ENCODE peak calls at places on chromosomes 16 and 17, in eight cellular contexts. Z is mammary epithelial cell, J is progenitor cell of endocrine pancreas, X is IMR-90, V is upper lobe of right lung, A is tibial artery, D is prostate gland, L is thoracic aorta. C is an unnamed sample.

GRCh38 chr16:69340095-69340644 is 598 bp downstream of the NIP7 start:
- DNase-seq in J (no peak), D (no peak), V (no peak), X (peak), A (no peak), Z (peak), L (no peak), C (peak)

GRCh38 chr16:27326738-27327585 is 13.2 kb downstream of the IL4R start:
- DNase-seq in A (peak), D (peak), X (peak), V (peak), J (no peak), Z (peak), L (peak), C (peak)

GRCh38 chr17:8873801-8874715 is 6.6 kb upstream of the PIK3R6 start:
- DNase-seq in V (no peak), A (no peak), L (no peak), X (no peak), Z (no peak), D (no peak), J (no peak), C (no peak)

GRCh38 chr17:3921853-3922319 is 5.6 kb upstream of the P2RX1 start:
- DNase-seq in V (no peak), L (no peak), Z (no peak), A (no peak), D (no peak), J (no peak), X (no peak), C (no peak)

GRCh38 chr17:17782425-17783120 is 54.2 kb downstream of the SREBF1 start:
- DNase-seq in X (no peak), Z (no peak), J (peak), L (no peak), V (no peak), A (no peak), D (no peak), C (no peak)

GRCh38 chr16:4380131-4381063 is 8.7 kb downstream of the VASN start:
- DNase-seq in A (no peak), D (no peak), J (no peak), Z (no peak), X (no peak), V (no peak), L (no peak), C (no peak)

GRCh38 chr17:2195729-2196128 is 107.9 kb downstream of the SMG6 start:
- DNase-seq in J (no peak), X (no peak), Z (peak), V (no peak), L (no peak), A (no peak), D (no peak), C (no peak)

GRCh38 chr17:75855310-75856061 is at the start of gene WBP2:
- DNase-seq in L (peak), V (peak), A (peak), Z (peak), X (peak), D (peak), J (peak), C (peak)

GRCh38 chr17:6374761-6375312 is 60.1 kb downstream of the AIPL1 start:
- DNase-seq in V (no peak), D (no peak), J (no peak), X (peak), L (no peak), A (no peak), Z (peak), C (no peak)

GRCh38 chr17:4110152-4110551 is 32.7 kb downstream of the ZZEF1 start:
- DNase-seq in V (no peak), X (peak), J (no peak), Z (peak), L (no peak), A (no peak), D (no peak), C (no peak)

GRCh38 chr16:4376126-4376819 is 4.6 kb downstream of the VASN start:
- DNase-seq in L (peak), X (peak), D (peak), A (peak), V (peak), Z (no peak), J (no peak), C (no peak)

GRCh38 chr17:77141846-77142449 is 1.2 kb downstream of the SEC14L1 start:
- DNase-seq in V (no peak), D (no peak), Z (no peak), J (no peak), A (no peak), X (no peak), L (no peak), C (no peak)

GRCh38 chr16:56871172-56871593 is 6.2 kb downstream of the SLC12A3 start:
- DNase-seq in Z (peak), J (no peak), V (no peak), X (peak), L (no peak), A (no peak), D (peak), C (no peak)

GRCh38 chr17:62713096-62713870 is 85.8 kb downstream of the MRC2 start:
- DNase-seq in D (no peak), A (no peak), J (no peak), X (no peak), Z (no peak), V (no peak), L (no peak), C (no peak)

GRCh38 chr17:62876063-62876462 is 67.9 kb upstream of the MARCHF10 start:
- DNase-seq in J (no peak), D (no peak), L (no peak), V (no peak), X (peak), Z (peak), A (no peak), C (no peak)

GRCh38 chr16:52570495-52571091 is 23.6 kb upstream of the TOX3 start:
- DNase-seq in Z (no peak), J (no peak), L (no peak), V (no peak), X (no peak), A (no peak), D (no peak), C (no peak)

DNA sequence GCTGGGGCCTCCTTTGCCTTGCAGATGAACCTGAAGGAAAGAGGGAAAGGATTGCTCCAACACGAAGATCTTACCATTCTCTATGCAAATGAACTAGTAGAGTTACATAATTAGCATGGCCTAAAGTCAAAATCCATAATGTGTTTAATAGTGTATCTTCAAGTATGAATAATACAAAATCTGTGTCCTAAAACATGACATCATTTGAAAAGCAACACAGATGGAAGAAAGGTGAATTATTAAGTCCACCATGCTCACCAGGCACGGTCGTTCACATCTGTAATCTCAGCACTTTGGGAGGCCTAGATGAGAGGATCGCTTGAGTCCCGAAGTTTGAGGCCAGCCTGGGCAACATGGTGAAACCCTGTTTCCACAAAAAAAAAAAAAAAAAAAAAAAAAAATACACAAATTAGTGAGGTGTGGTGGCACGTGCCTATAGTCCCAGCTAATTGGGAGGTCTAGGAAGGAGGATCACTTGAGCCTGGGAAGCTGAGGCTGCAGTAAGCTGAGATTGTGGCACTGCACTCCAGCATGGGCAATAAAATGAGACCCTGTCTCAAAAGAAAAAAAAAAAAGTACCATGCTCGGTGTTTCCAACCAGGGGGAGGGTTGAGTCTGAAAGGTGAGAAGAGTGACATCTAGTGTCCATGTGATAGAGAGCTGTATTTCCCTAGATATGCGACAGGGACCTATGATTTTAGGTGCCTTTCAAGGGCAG is 6.4 kb downstream of the VWA3A start:
- DNase-seq in D (no peak), X (peak), J (no peak), Z (peak), L (no peak), A (no peak), V (no peak), C (no peak)
- TF ChIP-seq CTCF in D (no peak), X (peak), J (peak), Z (peak), L (peak), A (peak), V (peak), C (peak)

DNA sequence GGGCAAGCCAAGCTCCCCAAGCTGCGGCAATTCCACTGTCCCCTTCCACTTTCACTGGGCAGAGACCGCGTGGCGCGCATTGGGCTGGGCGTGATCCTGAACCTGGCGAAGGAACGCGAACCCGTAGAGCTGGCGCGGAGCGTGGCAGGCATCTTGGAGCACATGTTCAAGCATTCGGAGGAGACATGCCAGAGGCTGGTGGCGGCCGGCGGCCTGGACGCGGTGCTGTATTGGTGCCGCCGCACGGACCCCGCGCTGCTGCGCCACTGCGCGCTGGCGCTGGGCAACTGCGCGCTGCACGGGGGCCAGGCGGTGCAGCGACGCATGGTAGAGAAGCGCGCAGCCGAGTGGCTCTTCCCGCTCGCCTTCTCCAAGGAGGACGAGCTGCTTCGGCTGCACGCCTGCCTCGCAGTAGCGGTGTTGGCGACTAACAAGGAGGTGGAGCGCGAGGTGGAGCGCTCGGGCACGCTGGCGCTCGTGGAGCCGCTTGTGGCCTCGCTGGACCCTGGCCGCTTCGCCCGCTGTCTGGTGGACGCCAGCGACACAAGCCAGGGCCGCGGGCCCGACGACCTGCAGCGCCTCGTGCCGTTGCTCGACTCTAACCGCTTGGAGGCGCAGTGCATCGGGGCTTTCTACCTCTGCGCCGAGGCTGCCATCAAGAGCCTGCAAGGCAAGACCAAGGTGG is 9.8 kb downstream of the SARM1 start:
- DNase-seq in V (peak), D (no peak), L (no peak), Z (no peak), J (peak), X (no peak), A (no peak), C (peak)
- TF ChIP-seq CTCF in V (peak), D (no peak), L (no peak), Z (no peak), J (peak), X (no peak), A (no peak), C (no peak)

GRCh38 chr17:67246648-67247415 is 1.8 kb upstream of the HELZ start:
- DNase-seq in J (peak), V (peak), D (peak), Z (peak), A (no peak), L (no peak), X (peak), C (peak)
- TF ChIP-seq CTCF in J (peak), V (no peak), D (no peak), Z (no peak), A (no peak), L (no peak), X (no peak), C (no peak)

DNA sequence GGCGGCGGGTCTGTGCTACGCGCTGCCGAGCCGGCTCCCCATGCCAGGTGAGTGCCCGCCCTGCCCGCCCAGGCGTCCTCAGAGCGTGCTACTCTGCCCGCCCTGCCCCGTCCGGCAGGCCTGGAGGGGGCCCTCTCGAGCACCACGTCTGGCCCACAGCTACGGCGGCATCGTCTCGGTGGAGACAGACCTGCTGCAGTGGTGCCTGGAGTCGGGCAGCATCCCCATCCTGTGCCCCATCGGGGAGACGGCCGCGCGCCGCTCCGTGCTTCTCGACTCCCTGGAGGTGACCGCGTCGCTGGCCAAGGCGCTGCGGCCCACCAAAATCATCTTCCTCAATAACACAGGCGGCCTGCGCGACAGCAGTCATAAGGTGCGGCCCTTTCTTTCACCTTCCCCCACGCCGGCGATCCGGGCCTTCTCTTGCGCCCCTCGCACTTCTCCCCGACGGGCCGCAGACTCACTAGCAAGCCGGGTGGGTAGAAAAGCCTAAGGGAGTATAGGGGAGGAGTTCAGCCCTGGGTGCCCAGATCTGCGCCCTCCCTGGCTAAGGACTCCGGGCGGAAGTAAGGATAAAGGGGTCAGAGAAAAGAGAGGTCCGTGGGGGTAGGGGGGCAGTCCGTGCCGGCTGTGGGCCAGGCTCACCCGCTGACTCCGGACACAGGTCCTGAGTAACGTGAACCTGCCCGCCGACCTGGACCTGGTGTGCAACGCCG is 1.6 kb downstream of the NAGS start:
- DNase-seq in L (no peak), J (no peak), Z (peak), D (no peak), A (no peak), X (no peak), V (peak), C (peak)
- TF ChIP-seq CTCF in L (no peak), J (peak), Z (no peak), D (no peak), A (no peak), X (no peak), V (peak), C (no peak)

DNA sequence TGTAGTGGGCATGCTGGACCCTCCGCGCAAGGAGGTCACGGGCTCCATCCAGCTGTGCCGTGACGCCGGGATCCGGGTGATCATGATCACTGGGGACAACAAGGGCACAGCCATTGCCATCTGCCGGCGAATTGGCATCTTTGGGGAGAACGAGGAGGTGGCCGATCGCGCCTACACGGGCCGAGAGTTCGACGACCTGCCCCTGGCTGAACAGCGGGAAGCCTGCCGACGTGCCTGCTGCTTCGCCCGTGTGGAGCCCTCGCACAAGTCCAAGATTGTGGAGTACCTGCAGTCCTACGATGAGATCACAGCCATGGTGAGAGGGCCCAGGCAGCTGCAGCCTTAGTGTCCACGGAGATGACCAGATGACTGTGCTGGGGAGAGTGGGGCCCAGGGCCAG is 22.3 kb downstream of the ATP2A1 start:
- DNase-seq in V (no peak), X (no peak), A (no peak), Z (no peak), L (no peak), J (no peak), D (no peak), C (no peak)
- TF ChIP-seq CTCF in V (no peak), X (no peak), A (no peak), Z (no peak), L (no peak), J (no peak), D (no peak), C (no peak)

GRCh38 chr16:87420401-87421368 is 28.5 kb downstream of the MAP1LC3B start:
- DNase-seq in V (no peak), J (no peak), X (no peak), A (no peak), Z (no peak), D (no peak), L (no peak), C (no peak)
- TF ChIP-seq CTCF in V (peak), J (no peak), X (no peak), A (no peak), Z (peak), D (no peak), L (no peak), C (peak)

GRCh38 chr16:81900456-81900855 is 110.8 kb downstream of the SDR42E1 start:
- DNase-seq in V (no peak), Z (no peak), J (no peak), A (no peak), D (no peak), X (no peak), L (no peak), C (no peak)

GRCh38 chr16:81901483-81901882 is 109.8 kb downstream of the SDR42E1 start:
- DNase-seq in V (no peak), D (peak), J (no peak), L (no peak), A (peak), X (no peak), Z (no peak), C (no peak)

GRCh38 chr16:81902025-81902424 is 109.2 kb downstream of the SDR42E1 start:
- DNase-seq in V (no peak), J (no peak), Z (no peak), D (no peak), A (no peak), X (no peak), L (no peak), C (no peak)

GRCh38 chr16:81899601-81900000 is 111.7 kb downstream of the SDR42E1 start:
- DNase-seq in Z (no peak), L (no peak), D (no peak), J (no peak), V (no peak), A (no peak), X (no peak), C (no peak)

GRCh38 chr16:81900014-81900413 is 111.3 kb downstream of the SDR42E1 start:
- DNase-seq in L (no peak), Z (no peak), X (no peak), V (no peak), J (no peak), D (no peak), A (no peak), C (no peak)
- TF ChIP-seq CTCF in L (no peak), Z (no peak), X (no peak), V (no peak), J (no peak), D (no peak), A (no peak), C (peak)

GRCh38 chr16:64455275-64455674 is 666.6 kb downstream of the CDH11 start:
- DNase-seq in V (no peak), J (no peak), Z (no peak), L (no peak), D (no peak), A (no peak), X (peak), C (no peak)
- TF ChIP-seq CTCF in V (peak), J (no peak), Z (peak), L (no peak), D (no peak), A (no peak), X (peak), C (no peak)